ENCODE peak calls at places on chromosomes 3 and 15, in four cellular contexts. B, F, T and D are unnamed samples. For H3K4me1 and H3K27me3, the result is how much of the 10 kb centered on the place peaks cover.

GRCh38 chr15:66498501-66499386 is 1.2 kb upstream of the SNAPC5 start:
- DNase-seq in F (no peak), T (peak), B (no peak), D (no peak)

GRCh38 chr15:23869391-23869790 is 182.3 kb upstream of the NDN start:
- DNase-seq in T (no peak), F (no peak), B (no peak), D (no peak)

GRCh38 chr3:100136921-100137320 is 22.6 kb upstream of the FILIP1L start:
- DNase-seq in B (no peak), F (no peak), T (peak), D (no peak)

GRCh38 chr3:176041812-176042211 is 1155.5 kb downstream of the TBL1XR1 start:
- DNase-seq in B (no peak), T (no peak), F (no peak), D (no peak)

GRCh38 chr15:57890351-57890750 is 175.2 kb downstream of the ALDH1A2 start:
- DNase-seq in T (no peak), B (no peak), F (no peak), D (no peak)

GRCh38 chr3:33003308-33003707 is 51.9 kb downstream of the CCR4 start:
- DNase-seq in F (no peak), B (no peak), T (no peak), D (no peak)

GRCh38 chr3:177467268-177467985 is 270.1 kb upstream of the TBL1XR1 start:
- DNase-seq in F (no peak), B (no peak), T (no peak), D (peak)

GRCh38 chr15:97984157-97984556 is 23.7 kb downstream of the ARRDC4 start:
- DNase-seq in F (no peak), T (no peak), B (no peak), D (no peak)

GRCh38 chr15:49847937-49848823 is 227.3 kb downstream of the DTWD1 start:
- DNase-seq in B (no peak), F (no peak), T (peak), D (no peak)

GRCh38 chr3:115428825-115429224 is 194.5 kb upstream of the GAP43 start:
- DNase-seq in F (no peak), B (no peak), T (peak), D (no peak)

GRCh38 chr3:45325676-45326075 is 62.7 kb upstream of the LARS2 start:
- DNase-seq in T (no peak), B (no peak), F (no peak), D (no peak)

GRCh38 chr15:62163847-62164499 is 1.1 kb downstream of the C2CD4B start:
- DNase-seq in T (no peak), F (peak), B (no peak), D (peak)

GRCh38 chr3:43106293-43106628 is 382 bp upstream of the POMGNT2 start:
- DNase-seq in F (no peak), T (no peak), B (peak), D (no peak)

GRCh38 chr3:72393455-72393854 is 454.8 kb downstream of the SHQ1 start:
- DNase-seq in T (no peak), F (no peak), B (no peak), D (no peak)

GRCh38 chr15:68500363-68501317 is 68.7 kb upstream of the ITGA11 start:
- DNase-seq in F (no peak), B (no peak), T (no peak), D (no peak)

GRCh38 chr3:188962253-188963247 is 209.2 kb upstream of the TPRG1 start:
- DNase-seq in T (no peak), F (no peak), B (no peak), D (no peak)

GRCh38 chr3:22263042-22263441 is 512.0 kb upstream of the ZNF385D start:
- DNase-seq in F (no peak), B (no peak), T (peak), D (no peak)

GRCh38 chr3:46934508-46935167 is 41.9 kb downstream of the CCDC12 start:
- DNase-seq in F (no peak), T (peak), B (no peak), D (no peak)

GRCh38 chr3:15629860-15630597 is 28.5 kb downstream of the BTD start:
- DNase-seq in T (peak), B (peak), F (peak), D (peak)

GRCh38 chr3:110929811-110930210 is 141.8 kb upstream of the NECTIN3 start:
- DNase-seq in B (no peak), T (no peak), F (no peak), D (no peak)

GRCh38 chr3:57545636-57546268 is 1.6 kb upstream of the DNAH12 start:
- DNase-seq in B (no peak), F (no peak), T (no peak), D (peak)

GRCh38 chr3:33063651-33064051 is 33.3 kb downstream of the GLB1 start:
- DNase-seq in T (no peak), B (no peak), F (no peak), D (peak)

GRCh38 chr3:47367631-47368030 is 13.2 kb upstream of the PTPN23 start:
- DNase-seq in F (no peak), T (no peak), B (no peak), D (no peak)

GRCh38 chr3:153162513-153163348 is 705 bp downstream of the RAP2B start:
- DNase-seq in F (peak), B (no peak), T (peak), D (peak)

GRCh38 chr3:147921044-147921443 is 511.9 kb downstream of the ZIC1 start:
- DNase-seq in T (peak), B (no peak), F (no peak), D (no peak)

GRCh38 chr15:57747206-57747605 is 40.7 kb downstream of the POLR2M start:
- DNase-seq in B (no peak), F (peak), T (no peak), D (peak)

GRCh38 chr3:138694287-138695007 is 85.9 kb downstream of the FAIM start:
- DNase-seq in T (peak), B (peak), F (no peak), D (peak)

GRCh38 chr3:13853256-13853977 is 26.5 kb downstream of the WNT7A start:
- DNase-seq in T (no peak), F (no peak), B (no peak), D (no peak)

GRCh38 chr15:31328425-31328998 is 1.9 kb downstream of the KLF13 start:
- DNase-seq in F (no peak), T (no peak), B (no peak), D (no peak)

GRCh38 chr3:192570757-192571156 is 156.6 kb downstream of the FGF12 start:
- DNase-seq in F (no peak), T (peak), B (no peak), D (peak)

GRCh38 chr15:76169013-76169412 is 109.2 kb downstream of the TMEM266 start:
- DNase-seq in F (no peak), B (no peak), T (no peak), D (no peak)

DNA sequence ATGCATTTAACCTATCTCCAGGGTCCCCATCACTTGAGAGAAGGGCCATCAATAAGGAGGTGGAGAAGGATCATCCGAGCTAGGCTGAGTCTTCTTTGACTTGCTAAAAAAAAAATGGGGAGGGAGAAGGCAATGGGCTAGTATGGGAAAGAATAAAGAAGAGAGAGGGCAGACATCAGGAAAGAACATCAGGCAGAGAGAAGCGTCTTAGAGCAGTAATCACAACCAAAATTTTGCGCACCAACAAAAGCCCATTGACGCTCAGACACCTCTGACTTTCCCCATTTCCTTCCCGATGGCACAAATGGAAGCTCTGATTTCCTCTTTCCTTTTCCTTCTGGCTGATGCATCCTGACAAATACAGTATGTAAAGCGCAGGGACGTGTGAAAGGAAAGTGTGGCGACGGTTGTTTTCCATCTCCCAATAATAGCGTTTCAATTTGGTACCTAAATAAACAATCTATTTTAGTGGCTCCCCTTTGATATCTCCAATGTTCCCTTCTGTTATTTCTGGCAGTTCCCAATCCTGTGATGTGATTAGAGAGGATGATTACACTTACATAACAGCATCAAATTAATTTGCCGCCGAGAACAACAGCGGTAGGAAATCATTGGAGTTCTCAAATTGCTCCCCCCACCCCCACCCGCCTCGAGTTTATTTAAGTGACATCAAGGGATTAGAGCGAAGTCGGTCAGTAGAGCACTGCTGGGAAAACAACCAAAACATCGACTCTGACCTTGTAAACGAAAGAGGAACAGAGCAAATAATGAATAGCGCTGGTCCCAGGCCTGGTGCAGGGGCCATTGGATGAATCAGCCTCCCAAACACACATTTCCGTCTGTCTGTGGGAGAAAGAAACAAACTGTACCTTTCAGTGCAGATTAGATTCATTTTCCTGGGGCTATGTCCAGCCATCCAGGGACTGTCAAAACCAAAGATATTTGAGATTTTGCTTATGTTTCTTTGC is 273.3 kb upstream of the ICE2 start:
- DNase-seq in T (peak), F (peak), B (no peak), D (peak)
- H3K4me3 ChIP-seq in T (peak), F (no peak), B (no peak), D (no peak)

DNA sequence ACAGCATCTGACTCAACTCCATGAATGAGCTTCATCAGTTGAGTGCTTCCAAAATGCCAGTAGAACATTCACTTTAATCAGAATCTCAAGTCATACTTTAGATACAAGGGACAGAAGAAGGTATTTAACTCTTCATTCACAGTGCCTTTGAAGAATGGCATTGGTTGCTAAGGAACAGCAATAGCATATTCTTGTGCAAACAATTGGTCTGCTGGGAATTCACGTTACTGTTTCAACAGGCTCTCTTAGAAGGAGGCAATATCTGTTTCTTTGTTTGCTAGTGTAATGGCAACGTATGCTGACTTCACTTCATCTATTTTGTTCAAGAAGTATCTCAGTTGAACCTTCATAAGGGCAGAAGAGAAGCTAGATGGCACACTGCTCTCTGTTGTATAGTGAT is 113.9 kb downstream of the TMEM108 start:
- DNase-seq in T (no peak), F (no peak), B (no peak), D (no peak)
- H3K4me1 ChIP-seq in T (under half), F (under half), B (under half), D (under half)

DNA sequence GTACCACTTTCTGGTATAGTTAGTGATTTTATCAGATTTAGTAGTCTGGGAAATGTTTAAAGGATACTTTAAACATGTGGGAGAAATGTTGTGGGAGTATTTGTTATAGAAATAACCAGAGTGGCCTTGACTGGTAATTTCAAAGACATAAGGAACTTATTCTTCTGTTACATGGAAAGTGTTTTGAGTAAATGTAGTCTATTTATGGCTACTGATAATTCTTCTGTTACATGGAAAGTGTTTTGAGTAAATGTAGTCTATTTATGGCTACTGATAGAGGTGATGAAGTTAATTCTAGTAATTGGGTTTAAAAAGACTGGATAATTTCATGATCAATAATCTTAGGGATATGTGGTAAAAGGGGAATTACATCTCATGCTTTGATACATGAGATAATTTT is 17.7 kb downstream of the REC114 start:
- DNase-seq in F (no peak), B (no peak), T (no peak), D (no peak)
- H3K27me3 ChIP-seq in F (under half), B (under half), T (under half), D (under half)

GRCh38 chr3:178540184-178540583 is 3.9 kb downstream of the KCNMB2 start:
- DNase-seq in F (no peak), T (no peak), B (no peak), D (no peak)

GRCh38 chr3:178537123-178537754 is 1.0 kb downstream of the KCNMB2 start:
- DNase-seq in B (no peak), F (no peak), T (no peak), D (peak)

GRCh38 chr3:178532414-178532813 is 3.8 kb upstream of the KCNMB2 start:
- DNase-seq in T (no peak), B (no peak), F (no peak), D (no peak)

GRCh38 chr3:178538065-178538464 is 1.8 kb downstream of the KCNMB2 start:
- DNase-seq in T (no peak), F (no peak), B (no peak), D (no peak)

DNA sequence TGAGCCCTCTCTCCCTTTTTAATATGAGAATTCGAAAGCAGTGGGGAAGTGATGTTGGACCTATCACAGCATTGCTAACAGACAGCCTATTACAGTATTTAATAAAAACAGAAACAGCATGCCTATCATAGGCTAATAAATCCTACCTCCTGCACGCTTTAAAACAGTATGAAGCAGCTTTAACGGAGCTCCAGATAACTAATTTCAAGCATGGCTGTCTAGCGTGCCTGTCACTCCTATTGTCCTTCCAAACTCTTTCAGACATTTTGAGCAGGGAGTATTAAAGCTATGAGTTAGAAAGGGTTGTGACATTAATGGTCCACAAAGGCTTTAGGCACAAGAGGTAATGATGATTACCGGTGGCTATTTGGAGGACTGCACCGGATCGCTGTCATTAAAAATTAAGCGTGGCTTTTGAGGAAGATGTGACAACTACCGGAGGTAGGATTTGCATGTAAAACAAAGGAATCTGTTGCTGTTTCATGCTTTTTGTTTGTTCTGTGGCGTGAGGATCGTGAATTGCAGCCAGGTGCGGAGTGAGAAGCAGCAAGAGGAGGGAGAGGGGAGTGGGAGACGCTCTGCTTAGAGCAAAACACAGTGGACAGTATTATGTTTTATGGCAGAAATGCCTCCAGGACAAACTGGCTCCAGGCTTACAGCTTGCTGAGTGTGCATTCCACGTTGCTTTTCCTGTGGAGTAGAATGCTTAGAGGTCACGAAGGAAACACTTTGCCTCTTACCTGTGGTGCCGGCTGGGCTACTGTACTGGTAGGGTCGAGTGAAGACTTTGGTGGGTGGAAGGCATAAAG is at the start of gene KCNMB2:
- DNase-seq in B (no peak), T (peak), F (no peak), D (peak)
- H3K4me3 ChIP-seq in B (no peak), T (peak), F (peak), D (no peak)